ENCODE peak calls at places on chromosomes 4 and X, in four cellular contexts. One of them, this sample, is unnamed.

GRCh38 chr4:148315049-148315448 is 127.2 kb downstream of the NR3C2 start:
- DNase-seq in NCI-H1105: no peak
- DNase-seq in iris pigment epithelial cell: peak
- DNase-seq in stimulated activated CD4-positive, alpha-beta T cell treated with anti-CD3 and anti-CD28 coated beads, Interleukin-15, amount 100 ng/mL, for 24 hours: no peak
- DNase-seq in this sample: no peak

GRCh38 chrX:38117485-38117884 is 103.2 kb downstream of the SRPX start:
- DNase-seq in iris pigment epithelial cell: peak
- DNase-seq in stimulated activated CD4-positive, alpha-beta T cell treated with anti-CD3 and anti-CD28 coated beads, Interleukin-15, amount 100 ng/mL, for 24 hours: no peak
- DNase-seq in NCI-H1105: no peak
- DNase-seq in this sample: peak

GRCh38 chr4:5399790-5400421 is 308.5 kb downstream of the EVC2 start:
- DNase-seq in NCI-H1105: no peak
- DNase-seq in iris pigment epithelial cell: peak
- DNase-seq in stimulated activated CD4-positive, alpha-beta T cell treated with anti-CD3 and anti-CD28 coated beads, Interleukin-15, amount 100 ng/mL, for 24 hours: no peak
- DNase-seq in this sample: peak

GRCh38 chr4:123356914-123357313 is 39.7 kb upstream of the SPRY1 start:
- DNase-seq in NCI-H1105: no peak
- DNase-seq in stimulated activated CD4-positive, alpha-beta T cell treated with anti-CD3 and anti-CD28 coated beads, Interleukin-15, amount 100 ng/mL, for 24 hours: no peak
- DNase-seq in iris pigment epithelial cell: no peak
- DNase-seq in this sample: no peak

GRCh38 chr4:55547461-55547770 is 707 bp upstream of the CLOCK start:
- DNase-seq in iris pigment epithelial cell: peak
- DNase-seq in NCI-H1105: no peak
- DNase-seq in stimulated activated CD4-positive, alpha-beta T cell treated with anti-CD3 and anti-CD28 coated beads, Interleukin-15, amount 100 ng/mL, for 24 hours: no peak
- DNase-seq in this sample: no peak

GRCh38 chr4:1842993-1843448 is 12.9 kb downstream of the LETM1 start:
- DNase-seq in NCI-H1105: no peak
- DNase-seq in iris pigment epithelial cell: peak
- DNase-seq in stimulated activated CD4-positive, alpha-beta T cell treated with anti-CD3 and anti-CD28 coated beads, Interleukin-15, amount 100 ng/mL, for 24 hours: no peak
- DNase-seq in this sample: no peak

GRCh38 chrX:147776988-147777387 is 134.7 kb upstream of the FMR1 start:
- DNase-seq in NCI-H1105: no peak
- DNase-seq in iris pigment epithelial cell: no peak
- DNase-seq in stimulated activated CD4-positive, alpha-beta T cell treated with anti-CD3 and anti-CD28 coated beads, Interleukin-15, amount 100 ng/mL, for 24 hours: no peak
- DNase-seq in this sample: no peak

GRCh38 chrX:8364369-8365141 is 100.1 kb upstream of the VCX3B start:
- DNase-seq in stimulated activated CD4-positive, alpha-beta T cell treated with anti-CD3 and anti-CD28 coated beads, Interleukin-15, amount 100 ng/mL, for 24 hours: peak
- DNase-seq in NCI-H1105: no peak
- DNase-seq in iris pigment epithelial cell: no peak
- DNase-seq in this sample: peak